ENCODE peak calls at places on chromosomes 6 and 20, in seven cellular contexts. F is HepG2, T is GM12891, P is H1, E is SK-N-SH, Z is GM12878, Q is K562. V is an unnamed sample.

GRCh38 chr20:25282034-25282781 is 34.3 kb downstream of the PYGB start:
- DNase-seq in P (no peak), Q (no peak), F (no peak), T (no peak), Z (no peak), E (no peak), V (no peak)

GRCh38 chr20:24912397-24913075 is 36.5 kb upstream of the CST7 start:
- DNase-seq in P (no peak), Z (no peak), Q (no peak), T (no peak), F (no peak), E (no peak), V (no peak)

GRCh38 chr20:53809242-53809641 is 215.6 kb upstream of the ZNF217 start:
- DNase-seq in T (no peak), Z (no peak), F (no peak), Q (no peak), P (no peak), E (no peak), V (no peak)

GRCh38 chr20:24949756-24950127 is 673 bp downstream of the CST7 start:
- DNase-seq in E (no peak), Z (no peak), P (no peak), F (no peak), T (no peak), Q (no peak), V (no peak)

GRCh38 chr20:10807013-10807412 is 133.2 kb upstream of the JAG1 start:
- DNase-seq in T (no peak), Q (no peak), E (no peak), P (no peak), Z (no peak), F (no peak), V (no peak)

GRCh38 chr20:25220810-25221591 is 25.5 kb downstream of the ENTPD6 start:
- DNase-seq in Z (no peak), T (no peak), E (no peak), Q (no peak), F (no peak), P (no peak), V (no peak)

GRCh38 chr6:125222531-125223455 is 69.2 kb downstream of the TPD52L1 start:
- DNase-seq in P (no peak), F (no peak), T (no peak), Q (no peak), E (no peak), Z (no peak), V (no peak)

GRCh38 chr6:152863618-152864326 is 113.2 kb downstream of the VIP start:
- DNase-seq in F (peak; percentile 74), T (no peak), P (no peak), E (peak; percentile 36), Z (peak; percentile 8), Q (peak; percentile 56), V (no peak)

GRCh38 chr6:170416959-170417606 is 110.5 kb downstream of the FAM120B start:
- DNase-seq in E (no peak), Q (no peak), Z (no peak), P (no peak), F (no peak), T (no peak), V (no peak)

GRCh38 chr6:114762145-114762544 is 419.3 kb upstream of the HS3ST5 start:
- DNase-seq in T (no peak), E (no peak), Z (no peak), Q (no peak), F (no peak), P (no peak), V (no peak)

GRCh38 chr6:25232478-25232877 is 46.7 kb upstream of the CARMIL1 start:
- DNase-seq in T (no peak), Q (no peak), Z (no peak), E (peak; percentile 66), P (no peak), F (no peak), V (no peak)

GRCh38 chr20:6714202-6714800 is 53.2 kb upstream of the BMP2 start:
- DNase-seq in Q (no peak), P (no peak), E (no peak), T (no peak), F (no peak), Z (no peak), V (no peak)

GRCh38 chr20:1775117-1775516 is 117.5 kb upstream of the SIRPG start:
- DNase-seq in F (no peak), Z (no peak), Q (no peak), E (no peak), P (no peak), T (no peak), V (no peak)

GRCh38 chr6:111743859-111744692 is 129.2 kb downstream of the FYN start:
- DNase-seq in E (peak; percentile 44), F (no peak), P (no peak), T (no peak), Q (no peak), Z (no peak), V (no peak)

GRCh38 chr6:138987299-138987642 is 782 bp downstream of the REPS1 start:
- DNase-seq in Q (no peak), E (no peak), P (no peak), T (no peak), F (no peak), Z (no peak), V (peak; percentile 35)

GRCh38 chr6:16249971-16250370 is 11.6 kb downstream of the GMPR start:
- DNase-seq in P (no peak), Z (no peak), F (peak; percentile 45), Q (no peak), E (no peak), T (no peak), V (no peak)

GRCh38 chr6:168335341-168335740 is 15.8 kb upstream of the DACT2 start:
- DNase-seq in P (no peak), Q (no peak), F (no peak), Z (no peak), T (no peak), E (no peak), V (no peak)
- TF ChIP-seq TAF1 in P (no peak), Q (no peak), F (no peak), Z (no peak), T (no peak), E (no peak), V (no peak)

DNA sequence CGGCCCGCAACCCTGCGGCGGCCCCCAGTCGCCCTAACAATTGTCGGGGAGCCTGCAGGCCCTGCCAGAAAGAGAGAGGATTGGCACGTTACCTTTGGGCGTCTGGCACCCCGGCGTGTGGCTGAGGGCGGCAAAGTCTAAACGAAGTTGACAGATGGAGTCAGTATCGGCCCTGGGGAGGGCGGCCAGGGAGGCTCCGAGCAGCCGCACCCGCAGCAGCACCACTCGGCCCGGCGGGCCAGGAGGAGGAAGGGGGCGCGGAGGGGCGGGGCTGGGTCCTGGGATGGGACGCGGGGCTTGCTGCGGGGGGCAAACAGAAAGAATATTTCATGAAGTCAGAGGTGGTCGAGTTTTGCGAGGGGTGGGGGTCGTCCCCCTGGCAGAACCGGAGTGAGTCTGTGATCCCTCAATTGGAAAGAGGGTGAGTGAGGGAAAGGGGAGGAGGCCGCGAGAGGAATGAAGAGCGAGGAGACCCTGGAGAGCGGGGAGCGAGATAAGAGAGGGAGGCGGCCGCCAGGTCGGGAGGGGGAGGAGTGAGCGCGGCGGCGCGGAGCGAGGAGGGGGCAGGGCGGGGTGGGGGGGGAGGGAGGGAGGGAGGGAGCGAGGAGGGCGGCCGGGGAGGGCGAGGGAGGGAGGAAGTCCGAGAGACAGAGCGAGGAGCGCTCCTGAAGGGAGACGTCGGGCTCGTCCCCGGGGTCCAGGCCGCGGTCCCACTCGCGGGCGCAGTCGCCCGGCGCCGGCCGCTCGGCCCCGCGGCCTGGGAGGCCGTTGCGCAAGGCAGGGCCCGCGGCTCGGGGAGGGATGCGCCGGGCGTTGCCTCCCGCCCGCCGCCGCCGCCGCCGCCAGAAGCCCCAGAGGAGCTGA is at the start of gene FOXF2:
- DNase-seq in Q (peak; percentile 61), E (no peak), F (no peak), T (no peak), Z (no peak), P (no peak), V (no peak)
- TF ChIP-seq TAF1 in Q (no peak), E (no peak), F (no peak), T (no peak), Z (no peak), P (no peak), V (no peak)

DNA sequence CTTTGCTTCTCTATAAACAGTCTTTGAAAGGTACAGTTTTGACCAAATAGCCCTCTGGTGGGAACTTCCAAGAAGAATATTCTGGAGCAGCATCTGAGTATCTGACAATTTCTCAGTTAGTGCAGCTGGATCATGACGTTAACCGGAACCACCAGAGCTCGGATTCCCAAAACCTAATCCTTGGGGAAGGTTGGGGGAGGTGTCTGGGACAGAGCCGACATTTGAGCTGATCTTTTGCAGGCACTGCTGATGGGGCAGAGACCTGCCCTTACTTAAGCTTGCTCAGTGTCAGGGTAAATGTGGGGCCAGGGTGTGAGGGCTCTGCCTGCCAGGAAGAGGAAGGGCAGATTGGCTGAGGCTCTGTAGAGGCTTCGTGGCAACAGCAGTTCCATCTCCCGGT is 416.6 kb downstream of the DHX35 start:
- DNase-seq in P (no peak), Q (no peak), E (no peak), T (no peak), F (no peak), Z (no peak), V (no peak)
- TF ChIP-seq TAF1 in P (no peak), Q (no peak), E (no peak), T (no peak), F (no peak), Z (no peak), V (no peak)

DNA sequence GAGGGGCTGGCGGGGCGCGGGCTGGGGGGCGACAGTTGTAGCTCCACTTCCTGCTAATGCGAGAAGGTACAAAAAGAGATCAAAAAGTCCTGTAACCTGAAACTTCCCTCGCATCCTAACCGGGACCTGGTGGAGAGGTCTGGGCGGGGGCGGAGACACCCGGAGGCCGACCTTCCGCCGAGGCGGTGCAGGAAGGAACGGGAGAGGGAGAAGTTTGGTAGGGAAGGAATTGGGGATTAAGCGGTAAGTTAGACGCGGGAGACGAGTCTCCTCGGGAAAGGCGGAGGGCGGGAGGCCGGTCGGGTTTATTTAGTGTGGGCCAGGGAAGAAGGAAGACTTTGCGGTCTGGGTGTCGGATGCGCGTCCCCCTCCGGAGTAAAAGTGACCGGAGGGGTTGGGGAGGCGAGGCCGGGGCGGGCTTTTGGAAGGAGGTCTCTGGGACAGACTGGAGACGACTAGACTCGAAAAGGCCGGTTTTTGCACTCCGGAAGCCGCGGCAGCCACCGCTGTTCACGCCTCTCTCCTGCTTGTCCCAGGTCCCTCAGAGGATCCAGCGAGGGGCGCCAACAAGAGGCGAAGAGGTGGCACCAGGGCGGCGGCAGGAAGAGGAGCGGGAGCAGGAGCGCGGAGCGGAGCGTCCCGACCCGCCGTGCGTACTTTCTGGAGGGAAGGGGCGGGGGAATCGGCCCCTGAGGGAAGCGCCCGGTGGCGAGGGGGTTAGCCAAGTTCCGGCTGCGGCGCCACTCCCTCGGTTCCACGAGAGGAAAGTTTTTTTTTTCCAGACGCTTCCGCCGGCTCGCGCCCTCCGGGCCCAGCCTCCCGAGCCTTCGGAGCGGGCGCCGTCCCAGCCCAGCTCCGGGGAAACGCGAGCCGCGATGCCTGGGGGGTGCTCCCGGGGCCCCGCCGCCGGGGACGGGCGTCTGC is 732 bp downstream of the TPBG start:
- DNase-seq in Z (no peak), P (no peak), F (no peak), T (peak; percentile 18), E (peak; percentile 71), Q (no peak), V (peak; percentile 13)
- TF ChIP-seq TAF1 in Z (no peak), P (no peak), F (peak; percentile 3), T (no peak), E (peak; percentile 37), Q (no peak), V (no peak)

GRCh38 chr6:113018351-113019151 is 671.4 kb downstream of the RFPL4B start:
- DNase-seq in Z (no peak), Q (no peak), E (no peak), F (no peak), T (no peak), P (no peak), V (no peak)
- TF ChIP-seq TAF1 in Z (no peak), Q (no peak), E (peak; percentile 48), F (no peak), T (no peak), P (no peak), V (no peak)

V was measured in GM12892.